ENCODE peak calls at places on chromosomes 1 and 21, in six cellular contexts. Z, H, A, T, L and M are unnamed samples. For H3K9me3, the result is how much of the 10 kb centered on the place peaks cover.

GRCh38 chr1:12067900-12068821 is 5.1 kb downstream of the TNFRSF8 start:
- DNase-seq in Z (no peak), H (peak), A (no peak), T (peak), L (no peak), M (no peak)

GRCh38 chr21:34227386-34227852 is 136.4 kb upstream of the KCNE2 start:
- DNase-seq in Z (no peak), H (peak), A (no peak), T (peak), L (no peak), M (no peak)

GRCh38 chr1:24043345-24044032 is 63.4 kb upstream of the SRSF10 start:
- DNase-seq in Z (no peak), H (no peak), A (no peak), T (no peak), L (no peak), M (no peak)

GRCh38 chr1:70071597-70071996 is 133.8 kb downstream of the LRRC40 start:
- DNase-seq in Z (no peak), H (peak), A (no peak), T (peak), L (no peak), M (no peak)

GRCh38 chr1:211942583-211942982 is 92.8 kb downstream of the INTS7 start:
- DNase-seq in Z (no peak), H (no peak), A (no peak), T (no peak), L (no peak), M (no peak)

GRCh38 chr21:36859744-36860501 is 106.5 kb downstream of the HLCS start:
- DNase-seq in Z (peak), H (peak), A (peak), T (peak), L (peak), M (peak)

GRCh38 chr1:147580609-147581008 is 39.3 kb downstream of the BCL9 start:
- DNase-seq in Z (no peak), H (no peak), A (no peak), T (no peak), L (no peak), M (no peak)

GRCh38 chr1:208007938-208008342 is 97.0 kb upstream of the CD34 start:
- DNase-seq in Z (no peak), H (peak), A (no peak), T (peak), L (no peak), M (no peak)

GRCh38 chr1:236020359-236021000 is 44.4 kb downstream of the NID1 start:
- DNase-seq in Z (no peak), H (no peak), A (no peak), T (no peak), L (no peak), M (no peak)

GRCh38 chr1:48495911-48496310 is 23.9 kb upstream of the SPATA6 start:
- DNase-seq in Z (no peak), H (no peak), A (no peak), T (no peak), L (no peak), M (no peak)

GRCh38 chr1:145995964-145996432 is 381 bp downstream of the TXNIP start:
- DNase-seq in Z (peak), H (no peak), A (no peak), T (no peak), L (no peak), M (no peak)

GRCh38 chr1:67847466-67847865 is 14.2 kb upstream of the GNG12 start:
- DNase-seq in Z (no peak), H (no peak), A (no peak), T (peak), L (no peak), M (no peak)

GRCh38 chr1:180967558-180967957 is 54.9 kb downstream of the KIAA1614 start:
- DNase-seq in Z (no peak), H (no peak), A (no peak), T (no peak), L (no peak), M (no peak)

GRCh38 chr21:46229133-46229922 is 754 bp upstream of the LSS start:
- DNase-seq in Z (no peak), H (no peak), A (no peak), T (no peak), L (peak), M (peak)

GRCh38 chr1:24048205-24048869 is 63.6 kb downstream of the MYOM3 start:
- DNase-seq in Z (no peak), H (no peak), A (no peak), T (no peak), L (no peak), M (no peak)

GRCh38 chr1:32878183-32878582 is 7.5 kb upstream of the FNDC5 start:
- DNase-seq in Z (no peak), H (no peak), A (no peak), T (peak), L (no peak), M (no peak)

GRCh38 chr1:169240449-169241242 is 127.0 kb downstream of the NME7 start:
- DNase-seq in Z (no peak), H (peak), A (no peak), T (peak), L (no peak), M (no peak)

GRCh38 chr1:172443666-172444453 is at the start of gene PIGC:
- DNase-seq in Z (peak), H (peak), A (peak), T (peak), L (peak), M (peak)

GRCh38 chr1:171965802-171966201 is 124.5 kb downstream of the DNM3 start:
- DNase-seq in Z (no peak), H (no peak), A (no peak), T (peak), L (no peak), M (no peak)

GRCh38 chr1:39758556-39759435 is 12.4 kb downstream of the OXCT2 start:
- DNase-seq in Z (no peak), H (no peak), A (no peak), T (no peak), L (no peak), M (no peak)

GRCh38 chr1:8373547-8374270 is 55.8 kb downstream of the SLC45A1 start:
- DNase-seq in Z (peak), H (peak), A (peak), T (peak), L (peak), M (peak)

GRCh38 chr1:8903908-8904650 is 25.6 kb upstream of the ENO1 start:
- DNase-seq in Z (peak), H (peak), A (no peak), T (peak), L (no peak), M (no peak)

DNA sequence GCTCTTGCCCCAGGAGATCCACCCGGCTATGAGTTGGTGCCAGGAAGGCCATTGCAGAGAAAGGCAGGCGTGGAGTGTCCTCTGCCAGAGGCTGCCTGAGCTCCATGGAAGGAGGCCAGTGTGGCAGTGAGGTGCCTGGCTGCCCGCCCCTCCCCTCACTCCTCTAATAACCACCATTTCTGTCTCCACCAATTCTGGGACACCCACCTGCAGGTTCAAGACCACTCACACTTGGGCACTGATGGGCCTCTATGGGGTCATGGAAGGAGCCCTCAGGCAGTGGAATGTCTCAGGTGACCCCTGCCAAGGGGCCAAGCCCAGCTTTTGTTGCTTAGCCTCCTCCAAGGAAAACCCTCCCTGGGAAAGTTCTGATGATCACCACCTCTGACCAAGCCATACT is 731.6 kb downstream of the MATN1 start:
- DNase-seq in Z (no peak), H (no peak), A (no peak), T (no peak), L (no peak), M (no peak)
- TF ChIP-seq CTCF in Z (no peak), H (no peak), A (no peak), T (no peak), L (no peak), M (no peak)

GRCh38 chr1:21219674-21220073 is 43.0 kb upstream of the EIF4G3 start:
- DNase-seq in Z (no peak), H (no peak), A (no peak), T (no peak), L (no peak), M (no peak)
- H3K27ac ChIP-seq in Z (no peak), H (no peak), A (no peak), T (no peak), L (no peak), M (no peak)

DNA sequence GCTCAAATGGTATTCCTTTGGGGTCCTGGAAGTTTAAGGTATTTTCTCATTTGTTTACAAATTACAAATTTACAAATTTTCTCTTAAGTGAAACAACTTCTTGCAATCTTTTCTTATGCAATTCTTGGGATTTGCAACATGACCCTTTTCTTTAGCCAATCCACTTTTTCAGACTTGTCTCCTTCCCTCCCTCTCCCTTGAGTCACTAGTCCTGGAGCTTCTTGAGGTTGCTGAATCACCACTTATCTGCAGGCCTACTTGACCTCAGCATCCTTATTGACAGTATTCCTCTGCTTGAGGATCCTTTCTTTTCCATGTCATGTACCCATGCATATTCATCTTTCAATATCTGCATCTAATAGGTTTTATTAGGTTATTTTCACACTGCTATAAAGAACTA is 302.8 kb upstream of the ADAMTS5 start:
- DNase-seq in Z (no peak), H (peak), A (no peak), T (peak), L (no peak), M (no peak)
- H3K9me3 ChIP-seq in Z (under half), H (under half), A (under half), T (under half), L (under half), M (under half)

GRCh38 chr1:27760411-27760810 is 12.6 kb upstream of the STX12 start:
- DNase-seq in Z (no peak), H (peak), A (no peak), T (no peak), L (no peak), M (no peak)
- TF ChIP-seq CTCF in Z (no peak), H (no peak), A (no peak), T (no peak), L (no peak), M (no peak)

GRCh38 chr1:16125088-16125470 is 30.8 kb downstream of the EPHA2 start:
- DNase-seq in Z (no peak), H (no peak), A (peak), T (no peak), L (peak), M (no peak)

GRCh38 chr1:16124377-16125087 is 31.3 kb downstream of the EPHA2 start:
- DNase-seq in Z (no peak), H (no peak), A (peak), T (no peak), L (peak), M (peak)

GRCh38 chr1:16126160-16126559 is 29.7 kb downstream of the EPHA2 start:
- DNase-seq in Z (no peak), H (no peak), A (peak), T (no peak), L (peak), M (no peak)

GRCh38 chr1:16126738-16127515 is 28.9 kb downstream of the EPHA2 start:
- DNase-seq in Z (no peak), H (no peak), A (peak), T (no peak), L (peak), M (peak)

DNA sequence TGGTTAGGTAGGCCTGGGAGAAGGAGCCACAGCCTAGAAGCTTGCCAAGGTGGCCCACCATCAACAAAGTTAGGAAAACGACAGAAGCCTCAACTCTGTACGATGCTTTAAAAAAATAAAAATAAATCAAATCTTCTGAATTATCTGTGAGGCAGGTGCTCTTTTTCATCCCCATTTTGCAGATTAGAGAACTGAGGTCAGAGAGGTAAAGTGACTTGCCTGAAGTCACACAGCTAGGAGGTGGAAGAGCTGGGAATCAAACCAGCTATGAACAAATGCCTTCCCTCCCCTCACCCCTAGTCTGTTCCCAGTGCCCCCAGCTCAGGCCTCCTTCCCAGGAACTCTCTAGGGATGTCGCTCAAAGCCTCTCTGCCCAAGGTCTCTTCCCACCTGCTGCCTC is 30.4 kb downstream of the EPHA2 start:
- DNase-seq in Z (no peak), H (no peak), A (no peak), T (no peak), L (peak), M (no peak)
- H3K27ac ChIP-seq in Z (no peak), H (no peak), A (no peak), T (no peak), L (no peak), M (no peak)

DNA sequence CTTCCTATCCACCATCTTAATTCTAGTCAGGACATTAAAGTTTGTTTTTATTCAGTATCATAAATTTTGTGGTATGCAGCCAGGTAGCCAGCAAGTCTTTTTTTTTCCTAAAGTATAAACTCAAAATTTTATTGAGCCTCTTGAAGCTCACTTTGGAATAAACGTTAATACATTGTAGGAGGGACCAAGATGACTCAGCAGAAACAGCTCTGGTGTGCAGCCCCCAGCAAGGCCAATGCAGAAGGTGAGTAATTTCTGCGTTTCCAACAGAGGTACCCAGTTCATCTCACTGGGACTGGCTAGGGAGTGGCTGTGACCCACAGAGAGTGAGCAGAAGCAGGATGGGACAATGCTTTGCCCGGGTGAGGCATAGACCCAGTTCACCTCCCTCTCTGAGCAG is 9.7 kb upstream of the OR2M3 start:
- DNase-seq in Z (no peak), H (no peak), A (no peak), T (no peak), L (no peak), M (no peak)
- H3K9me3 ChIP-seq in Z (under half), H (under half), A (under half), T (under half), L (under half), M (under half)

DNA sequence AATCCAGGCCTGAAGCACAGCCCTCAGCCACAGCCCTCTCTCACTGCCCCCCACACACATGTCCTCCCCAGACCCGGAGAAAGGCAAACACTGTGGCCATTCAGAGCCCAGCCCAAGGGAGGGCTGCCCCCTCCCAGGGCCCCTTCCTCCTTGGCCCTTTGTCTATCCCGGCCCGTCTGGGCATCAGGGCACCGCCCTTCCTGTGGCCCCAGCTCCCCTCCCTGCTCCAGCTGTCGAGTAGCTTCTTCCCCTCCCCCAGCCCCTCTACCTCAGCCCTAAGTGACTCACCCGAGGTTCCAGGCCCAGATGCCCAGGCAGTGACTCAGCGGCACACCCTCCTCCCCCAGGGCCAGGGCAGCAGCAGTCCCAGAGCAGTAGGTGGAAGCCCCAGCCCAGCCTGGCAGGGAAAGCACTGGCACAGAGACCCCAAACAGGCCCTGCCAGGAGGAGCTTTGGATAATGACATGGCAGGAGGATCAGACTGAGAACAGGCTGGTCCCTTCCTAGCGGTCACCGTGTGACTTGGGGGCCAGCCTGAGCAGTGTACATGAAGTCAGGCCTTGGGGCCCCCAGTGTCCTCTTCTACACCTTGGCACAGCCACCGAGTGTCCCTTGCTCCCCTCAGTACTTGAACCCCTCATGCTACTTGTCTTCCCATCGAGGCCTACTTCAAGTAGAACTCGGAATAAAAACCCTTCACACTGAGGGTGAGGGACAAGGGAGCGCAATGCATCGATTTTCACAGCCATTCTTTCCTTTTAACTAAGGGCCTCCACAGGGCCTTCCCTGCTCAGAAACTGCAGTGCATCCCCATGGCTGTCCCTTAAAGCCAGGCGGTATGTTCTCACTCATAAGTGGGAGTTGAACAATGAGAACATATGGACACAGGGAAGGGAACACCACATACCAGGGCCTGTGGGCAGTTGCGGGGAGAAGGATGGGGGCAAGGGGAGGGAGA is 1.0 kb upstream of the S100A2 start:
- DNase-seq in Z (peak), H (peak), A (peak), T (peak), L (peak), M (peak)
- TF ChIP-seq CTCF in Z (no peak), H (no peak), A (no peak), T (no peak), L (no peak), M (peak)